ENCODE peak calls at places on chromosomes 13 and 19, in five cellular contexts. M is right cardiac atrium, R is cardiac muscle cell, D is adipocyte, G is MM.1S. J is an unnamed sample.

GRCh38 chr13:25286308-25286968 is 850 bp downstream of the MTMR6 start:
- DNase-seq in R (peak), G (no peak), M (peak), D (peak), J (peak)

GRCh38 chr19:1449467-1450442 is at the start of gene APC2:
- DNase-seq in R (no peak), D (peak), M (peak), G (no peak), J (no peak)

GRCh38 chr19:40808497-40808896 is 9.5 kb downstream of the EGLN2 start:
- DNase-seq in R (no peak), G (no peak), D (no peak), M (no peak), J (no peak)

GRCh38 chr13:33871207-33872004 is 53.5 kb downstream of the RFC3 start:
- DNase-seq in M (no peak), D (no peak), G (no peak), R (no peak), J (no peak)

GRCh38 chr13:40589285-40590109 is 76.9 kb downstream of the FOXO1 start:
- DNase-seq in R (peak), D (no peak), M (no peak), G (peak), J (no peak)

GRCh38 chr19:56333506-56333905 is 18.9 kb upstream of the ZSCAN5A start:
- DNase-seq in R (peak), M (no peak), G (peak), D (peak), J (peak)

GRCh38 chr19:41427647-41428480 is 690 bp upstream of the B3GNT8 start:
- DNase-seq in R (peak), M (peak), D (no peak), G (no peak), J (no peak)

GRCh38 chr13:51867062-51867461 is 5.3 kb downstream of the CCDC70 start:
- DNase-seq in G (no peak), R (no peak), D (no peak), M (no peak), J (peak)

GRCh38 chr13:112184261-112184660 is 117.3 kb downstream of the SOX1 start:
- DNase-seq in R (no peak), M (no peak), G (no peak), D (no peak), J (no peak)

GRCh38 chr19:38527466-38528136 is 90.2 kb downstream of the MAP4K1 start:
- DNase-seq in R (no peak), D (no peak), M (no peak), G (no peak), J (peak)

GRCh38 chr19:55672418-55672817 is 2.6 kb upstream of the EPN1 start:
- DNase-seq in M (no peak), D (no peak), G (no peak), R (peak), J (no peak)

GRCh38 chr19:1814391-1814790 is 2.3 kb upstream of the ATP8B3 start:
- DNase-seq in M (no peak), R (no peak), G (no peak), D (no peak), J (no peak)

GRCh38 chr13:69585656-69586055 is 522.0 kb upstream of the ATXN8OS start:
- DNase-seq in M (no peak), G (no peak), R (no peak), D (no peak), J (no peak)

GRCh38 chr19:42017040-42017439 is 23.0 kb upstream of the ATP1A3 start:
- DNase-seq in G (no peak), M (no peak), D (no peak), R (no peak), J (no peak)

GRCh38 chr19:13864513-13865242 is 12.3 kb upstream of the NANOS3 start:
- DNase-seq in D (no peak), M (no peak), G (no peak), R (no peak), J (no peak)

GRCh38 chr13:43935878-43936277 is 56.2 kb downstream of the LACC1 start:
- DNase-seq in D (peak), R (peak), M (no peak), G (no peak), J (no peak)

GRCh38 chr13:50509167-50509566 is 334.3 kb downstream of the DLEU7 start:
- DNase-seq in M (no peak), R (no peak), G (no peak), D (no peak), J (no peak)

GRCh38 chr19:18046066-18046718 is 38.2 kb downstream of the ARRDC2 start:
- DNase-seq in R (peak), M (no peak), D (peak), G (no peak), J (no peak)

GRCh38 chr19:5086725-5087439 is 118.0 kb downstream of the KDM4B start:
- DNase-seq in R (no peak), G (no peak), D (no peak), M (peak), J (no peak)

GRCh38 chr13:108961542-108962125 is 332.2 kb downstream of the MYO16 start:
- DNase-seq in R (peak), G (peak), D (peak), M (no peak), J (peak)

GRCh38 chr13:30819136-30819875 is 84.0 kb downstream of the ALOX5AP start:
- DNase-seq in R (no peak), G (no peak), M (no peak), D (no peak), J (no peak)

GRCh38 chr19:18789883-18790565 is 1.1 kb downstream of the COMP start:
- DNase-seq in M (peak), D (peak), G (no peak), R (peak), J (no peak)

GRCh38 chr13:21243045-21243842 is 66.8 kb downstream of the MRPL57 start:
- DNase-seq in R (no peak), D (no peak), G (no peak), M (no peak), J (no peak)

GRCh38 chr13:51590966-51591627 is 6.8 kb downstream of the WDFY2 start:
- DNase-seq in M (no peak), R (peak), G (no peak), D (peak), J (no peak)

GRCh38 chr13:29934531-29935308 is 84.3 kb upstream of the UBL3 start:
- DNase-seq in R (no peak), D (no peak), M (no peak), G (no peak), J (no peak)

DNA sequence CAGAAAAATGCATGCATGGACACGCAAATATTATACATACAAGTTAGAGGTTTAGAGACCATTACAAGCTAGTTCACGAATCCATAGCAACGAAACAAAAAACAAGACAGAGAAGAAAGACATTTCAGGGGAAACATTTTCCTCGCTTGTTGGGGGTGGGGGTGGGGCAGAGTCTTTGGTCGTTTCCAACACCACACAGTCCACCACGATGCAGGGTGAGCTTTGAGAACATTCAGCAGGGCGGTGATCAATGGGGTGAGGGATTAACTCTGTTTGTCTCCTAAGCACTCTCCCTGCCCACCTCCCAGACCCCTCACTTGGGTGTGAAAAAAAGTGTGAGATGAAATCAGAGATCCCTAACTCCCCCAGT is 631 bp downstream of the OXGR1 start:
- DNase-seq in M (no peak), G (no peak), R (no peak), D (peak), J (no peak)
- H3K4me3 ChIP-seq in M (peak), G (peak), R (peak), D (no peak), J (no peak)

GRCh38 chr19:8148410-8149231 is 771 bp downstream of the FBN3 start:
- DNase-seq in D (peak), R (no peak), G (no peak), M (no peak), J (no peak)
- H3K4me3 ChIP-seq in D (no peak), R (peak), G (no peak), M (peak), J (no peak)

GRCh38 chr19:45443462-45444317 is 20.0 kb upstream of the ERCC1 start:
- DNase-seq in D (peak), R (peak), M (peak), G (no peak), J (no peak)
- H3K4me3 ChIP-seq in D (peak), R (peak), M (peak), G (peak), J (peak)

GRCh38 chr13:97275265-97275664 is 53.1 kb downstream of the MBNL2 start:
- DNase-seq in D (peak), R (peak), M (no peak), G (no peak), J (no peak)
- H3K4me3 ChIP-seq in D (peak), R (no peak), M (no peak), G (no peak), J (no peak)

DNA sequence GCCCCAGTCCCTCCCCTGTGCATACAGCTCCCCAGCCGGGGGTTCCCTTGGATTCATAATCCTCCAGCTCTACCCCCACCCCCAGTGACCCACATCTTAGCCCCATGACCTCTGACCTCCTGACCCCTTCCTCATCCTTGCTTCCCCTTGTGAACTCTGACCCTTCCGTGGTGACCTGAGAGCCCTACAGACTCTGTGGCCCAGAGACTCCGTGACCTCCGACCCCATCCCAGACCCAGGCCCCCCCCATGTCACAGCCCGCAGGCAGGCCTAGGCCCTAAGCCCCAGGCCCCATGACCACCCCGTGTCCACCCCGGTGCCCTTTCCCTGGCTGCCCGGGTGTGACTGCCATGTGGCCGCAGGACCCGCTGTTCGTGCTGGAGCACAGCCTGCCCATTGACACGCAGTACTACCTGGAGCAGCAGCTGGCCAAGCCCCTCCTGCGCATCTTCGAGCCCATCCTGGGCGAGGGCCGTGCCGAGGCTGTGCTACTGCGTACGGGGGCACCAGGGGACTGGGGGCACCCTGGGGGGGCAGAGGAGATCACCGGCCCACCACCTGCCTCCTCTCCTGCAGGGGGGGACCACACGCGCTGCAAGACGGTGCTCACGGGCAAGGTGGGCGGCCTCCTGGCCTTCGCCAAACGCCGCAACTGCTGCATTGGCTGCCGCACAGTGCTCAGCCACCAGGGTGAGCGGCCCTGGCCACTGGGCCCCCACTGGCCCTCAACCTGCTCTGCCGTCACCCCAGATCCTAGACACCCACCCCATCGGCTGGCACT is 2.5 kb upstream of the SPIB start:
- DNase-seq in R (no peak), M (peak), G (no peak), D (no peak), J (no peak)
- H3K4me3 ChIP-seq in R (no peak), M (no peak), G (no peak), D (no peak), J (no peak)

GRCh38 chr19:409515-410242 is 732 bp upstream of the C2CD4C start:
- DNase-seq in D (peak), M (no peak), R (no peak), G (no peak), J (peak)

GRCh38 chr19:408441-409005 is 424 bp downstream of the C2CD4C start:
- DNase-seq in M (no peak), G (no peak), R (no peak), D (no peak), J (no peak)

GRCh38 chr19:407501-408440 is 1.2 kb downstream of the C2CD4C start:
- DNase-seq in G (no peak), M (no peak), R (no peak), D (no peak), J (no peak)

GRCh38 chr19:410243-410781 is 1.4 kb upstream of the C2CD4C start:
- DNase-seq in G (no peak), R (no peak), M (no peak), D (no peak), J (no peak)

DNA sequence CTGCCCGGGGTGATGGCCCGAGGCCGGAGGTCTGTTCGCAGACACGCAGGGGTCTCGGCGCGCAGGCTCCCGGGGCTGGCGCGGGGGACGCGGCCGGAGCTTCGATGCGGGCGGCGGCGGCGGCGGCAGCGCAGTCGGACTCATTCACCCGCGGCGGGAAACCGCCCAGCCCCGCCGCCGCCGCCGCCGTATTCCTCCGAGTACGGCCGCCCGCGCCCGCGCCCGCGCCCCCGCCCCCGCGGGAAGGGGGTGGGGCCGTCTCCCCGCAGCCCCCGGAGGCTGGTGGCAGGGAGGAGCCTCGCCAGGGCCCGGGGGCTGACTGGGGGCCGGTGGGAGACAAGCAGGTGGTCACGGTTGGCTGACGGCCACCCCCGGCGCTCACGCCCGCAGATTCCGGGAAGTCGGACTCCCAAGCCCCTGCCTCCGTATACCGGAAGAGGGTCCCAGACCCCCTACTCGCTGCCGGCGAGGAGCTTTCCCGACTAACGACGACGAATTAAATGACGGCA is at the start of gene C2CD4C:
- DNase-seq in M (no peak), G (no peak), R (peak), D (peak), J (no peak)
- H3K4me3 ChIP-seq in M (peak), G (no peak), R (peak), D (no peak), J (peak)

GRCh38 chr13:98571955-98572662 is 4.8 kb downstream of the STK24 start:
- DNase-seq in R (no peak), M (no peak), G (peak), D (peak), J (peak)
- H3K4me3 ChIP-seq in R (no peak), M (no peak), G (peak), D (peak), J (no peak)

GRCh38 chr13:73204916-73205315 is 146.1 kb downstream of the KLF5 start:
- DNase-seq in R (no peak), D (no peak), G (no peak), M (no peak), J (no peak)

GRCh38 chr13:73215807-73216206 is 157.0 kb downstream of the KLF5 start:
- DNase-seq in M (no peak), R (peak), D (peak), G (no peak), J (no peak)

GRCh38 chr13:73212482-73212881 is 153.7 kb downstream of the KLF5 start:
- DNase-seq in M (no peak), G (no peak), R (peak), D (no peak), J (no peak)

GRCh38 chr13:73210218-73210883 is 151.5 kb downstream of the KLF5 start:
- DNase-seq in R (no peak), G (no peak), D (no peak), M (no peak), J (no peak)
- H3K4me3 ChIP-seq in R (no peak), G (no peak), D (no peak), M (no peak), J (no peak)

J was measured in Jurkat, Clone E6-1.